ENCODE peak calls at places on chromosome 22, in ten cellular contexts. Y, Z, K, X, A, D, C, W, G and N are unnamed samples.

GRCh38 chr22:41968601-41969000 is 642 bp upstream of the SEPTIN3 start:
- DNase-seq in Y (no peak), Z (no peak), K (no peak), X (peak; percentile 65), A (no peak), D (no peak), C (no peak), W (no peak), G (peak; percentile 29), N (peak; percentile 38)

GRCh38 chr22:35582218-35582860 is 34.8 kb downstream of the MB start:
- DNase-seq in Y (no peak), Z (no peak), K (no peak), X (no peak), A (no peak), D (no peak), C (no peak), W (no peak), G (no peak), N (no peak)

GRCh38 chr22:46737105-46737975 is 712 bp downstream of the CERK start:
- DNase-seq in Y (peak; percentile 47), Z (no peak), K (peak; percentile 47), X (peak; percentile 36), A (peak; percentile 69), D (no peak), C (no peak), W (no peak), G (no peak), N (peak; percentile 29)

GRCh38 chr22:36222887-36223450 is 16.4 kb downstream of the APOL2 start:
- DNase-seq in Y (no peak), Z (no peak), K (no peak), X (no peak), A (no peak), D (no peak), C (no peak), W (no peak), G (no peak), N (no peak)

GRCh38 chr22:26589367-26589844 is 526 bp downstream of the TPST2 start:
- DNase-seq in Y (peak; percentile 15), Z (peak; percentile 66), K (no peak), X (peak; percentile 36), A (peak; percentile 43), D (no peak), C (peak; percentile 59), W (peak; percentile 38), G (no peak), N (no peak)

GRCh38 chr22:25970348-25970995 is 198.8 kb upstream of the SEZ6L start:
- DNase-seq in Y (no peak), Z (no peak), K (no peak), X (no peak), A (no peak), D (no peak), C (no peak), W (no peak), G (no peak), N (no peak)

GRCh38 chr22:27218521-27218920 is 561.1 kb downstream of the MIAT start:
- DNase-seq in Y (no peak), Z (no peak), K (no peak), X (no peak), A (no peak), D (no peak), C (no peak), W (no peak), G (no peak), N (no peak)

GRCh38 chr22:47486569-47487312 is 724.3 kb downstream of the TBC1D22A start:
- DNase-seq in Y (no peak), Z (peak; percentile 52), K (no peak), X (no peak), A (no peak), D (no peak), C (no peak), W (no peak), G (peak; percentile 1), N (no peak)

GRCh38 chr22:41127447-41127846 is 35.1 kb downstream of the EP300 start:
- DNase-seq in Y (no peak), Z (peak; percentile 69), K (no peak), X (no peak), A (no peak), D (no peak), C (no peak), W (no peak), G (no peak), N (no peak)

GRCh38 chr22:20611418-20611817 is 104.0 kb downstream of the MED15 start:
- DNase-seq in Y (no peak), Z (peak; percentile 35), K (no peak), X (no peak), A (no peak), D (no peak), C (no peak), W (no peak), G (no peak), N (no peak)

GRCh38 chr22:29195964-29196666 is 9.6 kb upstream of the EMID1 start:
- DNase-seq in Y (no peak), Z (peak; percentile 33), K (no peak), X (no peak), A (no peak), D (no peak), C (no peak), W (no peak), G (no peak), N (no peak)

GRCh38 chr22:28034760-28035401 is 115.8 kb upstream of the PITPNB start:
- DNase-seq in Y (peak; percentile 54), Z (no peak), K (peak; percentile 69), X (peak; percentile 36), A (no peak), D (no peak), C (peak; percentile 91), W (peak; percentile 78), G (no peak), N (peak; percentile 85)

GRCh38 chr22:17910561-17911311 is 113.6 kb downstream of the MICAL3 start:
- DNase-seq in Y (peak; percentile 84), Z (no peak), K (peak; percentile 86), X (peak; percentile 77), A (no peak), D (peak; percentile 36), C (peak; percentile 92), W (no peak), G (peak; percentile 66), N (peak; percentile 88)
- TF ChIP-seq CTCF in Y (peak; percentile 65), Z (peak; percentile 23), K (peak; percentile 69), X (no peak), A (no peak), D (no peak), C (no peak), W (no peak), G (peak; percentile 32), N (peak; percentile 55)

GRCh38 chr22:45008853-45009751 is 703 bp downstream of the PHF21B start:
- DNase-seq in Y (peak; percentile 15), Z (no peak), K (peak; percentile 9), X (peak; percentile 26), A (peak; percentile 26), D (no peak), C (no peak), W (no peak), G (no peak), N (no peak)
- H3K4me3 ChIP-seq in Y (no peak overlapping the region), Z (peak overlapping the region; percentile 39), K (no peak overlapping the region), X (no peak overlapping the region), A (peak overlapping the region; percentile 31), D (peak overlapping the region; percentile 63), C (no peak overlapping the region), W (peak overlapping the region; percentile 57), G (peak overlapping the region; percentile 18), N (no peak overlapping the region)

GRCh38 chr22:49124588-49124987 is 703.1 kb downstream of the BRD1 start:
- DNase-seq in Y (no peak), Z (no peak), K (no peak), X (no peak), A (no peak), D (no peak), C (no peak), W (no peak), G (no peak), N (no peak)

GRCh38 chr22:49119551-49119952 is 708.1 kb downstream of the BRD1 start:
- DNase-seq in Y (no peak), Z (no peak), K (no peak), X (no peak), A (no peak), D (no peak), C (peak; percentile 25), W (no peak), G (no peak), N (no peak)

GRCh38 chr22:49123621-49124192 is 704.0 kb downstream of the BRD1 start:
- DNase-seq in Y (no peak), Z (no peak), K (no peak), X (no peak), A (no peak), D (no peak), C (no peak), W (no peak), G (no peak), N (no peak)
- TF ChIP-seq CTCF in Y (no peak), Z (no peak), K (no peak), X (no peak), A (no peak), D (no peak), C (no peak), W (no peak), G (no peak), N (no peak)

GRCh38 chr22:39714321-39714720 is 143.8 kb downstream of the CACNA1I start:
- DNase-seq in Y (no peak), Z (peak; percentile 15), K (no peak), X (no peak), A (no peak), D (no peak), C (no peak), W (no peak), G (no peak), N (no peak)

GRCh38 chr22:39717099-39717498 is 146.5 kb downstream of the CACNA1I start:
- DNase-seq in Y (no peak), Z (peak; percentile 10), K (no peak), X (no peak), A (no peak), D (no peak), C (no peak), W (no peak), G (no peak), N (no peak)

GRCh38 chr22:39716534-39716933 is 146.0 kb downstream of the CACNA1I start:
- DNase-seq in Y (no peak), Z (peak; percentile 34), K (no peak), X (no peak), A (no peak), D (no peak), C (no peak), W (no peak), G (no peak), N (no peak)

GRCh38 chr22:39713799-39714290 is 143.3 kb downstream of the CACNA1I start:
- DNase-seq in Y (no peak), Z (peak; percentile 41), K (no peak), X (no peak), A (no peak), D (no peak), C (no peak), W (no peak), G (no peak), N (no peak)

DNA sequence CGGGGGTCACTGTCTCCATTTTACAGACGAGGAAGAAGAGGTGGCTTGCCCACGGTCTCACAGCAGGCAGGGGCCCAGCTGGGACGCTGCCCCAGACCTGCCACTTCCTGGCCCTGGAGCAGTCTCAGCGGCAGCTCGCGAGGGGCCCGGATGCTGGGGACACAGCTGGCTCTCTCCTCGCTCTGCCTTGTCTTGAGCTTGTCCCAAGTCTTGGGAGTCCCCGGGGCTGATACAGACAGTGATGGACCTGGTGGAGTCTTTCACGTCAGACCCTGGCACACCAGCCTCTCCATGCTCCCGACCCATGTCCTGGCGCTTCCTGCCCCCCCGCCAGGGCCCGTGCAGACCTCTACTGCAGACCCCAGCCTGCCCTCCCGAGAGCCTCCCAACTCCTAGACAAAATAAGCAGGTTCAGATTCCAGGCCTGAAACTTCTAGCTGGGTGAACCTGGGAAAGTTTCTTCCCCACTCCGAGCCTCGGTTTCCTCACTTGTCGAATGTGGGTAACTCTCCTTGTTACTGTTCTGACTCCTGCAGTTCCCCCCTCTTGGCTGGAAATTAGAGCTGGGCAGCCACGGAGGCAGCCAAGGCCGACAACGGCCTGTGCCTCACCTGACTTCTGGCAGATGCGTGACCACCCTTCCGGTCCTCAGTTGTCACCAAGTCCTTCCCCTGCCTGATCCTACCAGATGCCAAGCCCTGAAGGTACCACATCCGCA is 145.4 kb downstream of the CACNA1I start:
- DNase-seq in Y (no peak), Z (peak; percentile 23), K (no peak), X (no peak), A (no peak), D (no peak), C (no peak), W (no peak), G (no peak), N (no peak)
- H3K4me3 ChIP-seq in Y (no peak overlapping the region), Z (no peak overlapping the region), K (no peak overlapping the region), X (no peak overlapping the region), A (no peak overlapping the region), D (no peak overlapping the region), C (no peak overlapping the region), W (no peak overlapping the region), G (no peak overlapping the region), N (no peak overlapping the region)